ENCODE peak calls at places on chromosomes 13 and 19, in eight cellular contexts. R, J, G, W, V, T, H and K are unnamed samples.

GRCh38 chr19:17160908-17161307 is 54.2 kb upstream of the USE1 start:
- DNase-seq in T (no peak), G (no peak), J (no peak), V (no peak), R (no peak), W (no peak), H (no peak), K (no peak)

GRCh38 chr19:21084343-21084742 is 2.3 kb downstream of the ZNF714 start:
- DNase-seq in V (no peak), J (no peak), H (no peak), T (no peak), R (no peak), G (peak), W (no peak), K (no peak)

GRCh38 chr13:35600137-35600536 is 123.6 kb upstream of the MAB21L1 start:
- DNase-seq in R (no peak), W (no peak), G (peak), T (no peak), H (no peak), V (no peak), J (no peak), K (no peak)

GRCh38 chr19:6239401-6239844 is 40.4 kb downstream of the MLLT1 start:
- DNase-seq in H (peak), J (no peak), W (no peak), R (no peak), T (peak), V (no peak), G (peak), K (no peak)

GRCh38 chr13:98890186-98890585 is 87.7 kb downstream of the DOCK9 start:
- DNase-seq in H (peak), T (peak), V (no peak), W (no peak), G (peak), J (no peak), R (peak), K (no peak)

GRCh38 chr13:102948006-102948405 is 102.2 kb downstream of the ERCC5 start:
- DNase-seq in V (no peak), T (no peak), J (no peak), R (no peak), W (no peak), H (peak), G (no peak), K (no peak)

GRCh38 chr13:90902255-90902654 is 445.2 kb upstream of the MIR17HG start:
- DNase-seq in J (no peak), T (no peak), G (no peak), V (no peak), R (no peak), W (no peak), H (no peak), K (no peak)

GRCh38 chr13:48236528-48237353 is 3.7 kb downstream of the ITM2B start:
- DNase-seq in T (peak), R (no peak), G (peak), H (no peak), V (no peak), W (no peak), J (no peak), K (no peak)

GRCh38 chr13:98450495-98451167 is 126.3 kb downstream of the STK24 start:
- DNase-seq in V (no peak), W (peak), J (peak), R (no peak), T (no peak), H (peak), G (no peak), K (no peak)

GRCh38 chr19:6947745-6948144 is 60.4 kb downstream of the ADGRE1 start:
- DNase-seq in R (no peak), V (no peak), J (no peak), G (peak), T (peak), W (no peak), H (no peak), K (no peak)

GRCh38 chr19:2244122-2244411 is 5.1 kb upstream of the AMH start:
- DNase-seq in T (no peak), V (no peak), R (no peak), G (no peak), H (no peak), J (no peak), W (no peak), K (no peak)

GRCh38 chr19:1269478-1270167 is 491 bp downstream of the CIRBP start:
- DNase-seq in T (peak), V (peak), W (peak), J (peak), G (peak), H (peak), R (peak), K (peak)

GRCh38 chr13:40535345-40535836 is 131.1 kb downstream of the FOXO1 start:
- DNase-seq in G (no peak), J (no peak), H (no peak), R (no peak), T (no peak), V (no peak), W (no peak), K (no peak)

GRCh38 chr13:80988752-80989151 is 647.8 kb upstream of the SPRY2 start:
- DNase-seq in T (no peak), W (no peak), G (no peak), J (no peak), H (no peak), V (no peak), R (no peak), K (no peak)

GRCh38 chr13:39603424-39603947 is 493 bp upstream of the LHFPL6 start:
- DNase-seq in T (peak), R (no peak), H (no peak), J (no peak), W (peak), V (peak), G (peak), K (no peak)

GRCh38 chr13:20272104-20272503 is 40.0 kb upstream of the GJB6 start:
- DNase-seq in W (no peak), R (no peak), H (no peak), V (no peak), T (no peak), J (no peak), G (no peak), K (no peak)

GRCh38 chr19:927707-928401 is 2.0 kb downstream of the ARID3A start:
- DNase-seq in G (no peak), H (no peak), J (no peak), T (no peak), V (no peak), R (no peak), W (no peak), K (no peak)

GRCh38 chr13:79384022-79384610 is 21.9 kb downstream of the RBM26 start:
- DNase-seq in R (no peak), W (no peak), G (no peak), T (no peak), V (no peak), H (no peak), J (no peak), K (no peak)

GRCh38 chr19:38004505-38005223 is 97.7 kb downstream of the SIPA1L3 start:
- DNase-seq in W (peak), T (peak), G (peak), R (peak), V (peak), J (peak), H (peak), K (peak)

GRCh38 chr13:28059214-28059613 is 41.2 kb downstream of the FLT3 start:
- DNase-seq in G (peak), W (peak), R (no peak), T (peak), H (no peak), J (no peak), V (no peak), K (no peak)

GRCh38 chr19:45097776-45098520 is 5.0 kb downstream of the PPP1R37 start:
- DNase-seq in T (peak), H (peak), V (no peak), W (no peak), R (no peak), G (peak), J (no peak), K (no peak)

GRCh38 chr13:101703838-101704237 is 251.4 kb downstream of the ITGBL1 start:
- DNase-seq in J (no peak), G (no peak), V (no peak), R (no peak), H (no peak), W (no peak), T (no peak), K (no peak)

GRCh38 chr19:8592231-8593009 is 15.2 kb upstream of the MYO1F start:
- DNase-seq in G (no peak), V (peak), R (peak), W (peak), T (peak), H (peak), J (peak), K (peak)

GRCh38 chr19:8596168-8596567 is 14.3 kb downstream of the ADAMTS10 start:
- DNase-seq in J (no peak), G (no peak), T (no peak), R (no peak), V (no peak), H (no peak), W (no peak), K (no peak)

GRCh38 chr19:8589177-8589714 is 12.0 kb upstream of the MYO1F start:
- DNase-seq in W (no peak), V (no peak), H (no peak), G (no peak), R (no peak), J (no peak), T (no peak), K (no peak)

GRCh38 chr19:8595651-8596050 is 14.9 kb downstream of the ADAMTS10 start:
- DNase-seq in H (no peak), W (no peak), R (no peak), V (no peak), G (no peak), T (no peak), J (no peak), K (no peak)

GRCh38 chr19:8593931-8594330 is 16.6 kb downstream of the ADAMTS10 start:
- DNase-seq in V (no peak), J (no peak), W (no peak), R (no peak), G (no peak), T (no peak), H (no peak), K (no peak)
- TF ChIP-seq CTCF in V (no peak), J (peak), W (peak), R (no peak), G (no peak), T (no peak), H (no peak), K (peak)

DNA sequence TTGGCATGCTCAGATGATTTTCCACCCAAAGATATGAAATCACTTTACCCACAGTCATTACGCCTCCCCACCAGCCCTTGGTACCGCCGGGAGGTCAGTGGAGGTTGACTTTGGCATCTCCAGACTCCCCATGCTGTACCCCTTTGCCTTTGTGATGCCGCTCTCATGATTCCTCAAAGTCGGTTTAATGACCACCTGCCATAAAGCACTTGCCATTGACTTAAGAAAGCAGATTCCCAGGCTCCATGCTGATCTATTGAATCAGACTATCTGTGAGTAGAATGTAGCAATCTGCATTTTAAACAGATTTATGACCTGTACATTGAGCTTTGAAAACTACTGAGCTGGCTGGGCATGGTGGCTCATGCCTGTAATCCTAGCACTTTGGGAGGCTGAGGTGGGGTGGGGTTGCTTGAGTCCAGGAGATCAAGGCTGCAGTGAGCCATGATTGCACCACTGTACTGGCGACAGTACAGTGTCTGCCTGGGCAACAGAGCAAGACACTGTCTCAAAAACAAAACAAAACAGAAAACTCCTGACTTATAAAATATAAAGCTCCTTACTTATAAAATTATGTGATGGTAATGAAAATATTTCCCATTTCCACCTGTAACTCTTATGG is 235.2 kb downstream of the KLF5 start:
- DNase-seq in T (no peak), H (no peak), R (no peak), W (no peak), G (no peak), J (no peak), V (no peak), K (no peak)
- TF ChIP-seq CTCF in T (no peak), H (no peak), R (no peak), W (no peak), G (no peak), J (no peak), V (no peak), K (no peak)

DNA sequence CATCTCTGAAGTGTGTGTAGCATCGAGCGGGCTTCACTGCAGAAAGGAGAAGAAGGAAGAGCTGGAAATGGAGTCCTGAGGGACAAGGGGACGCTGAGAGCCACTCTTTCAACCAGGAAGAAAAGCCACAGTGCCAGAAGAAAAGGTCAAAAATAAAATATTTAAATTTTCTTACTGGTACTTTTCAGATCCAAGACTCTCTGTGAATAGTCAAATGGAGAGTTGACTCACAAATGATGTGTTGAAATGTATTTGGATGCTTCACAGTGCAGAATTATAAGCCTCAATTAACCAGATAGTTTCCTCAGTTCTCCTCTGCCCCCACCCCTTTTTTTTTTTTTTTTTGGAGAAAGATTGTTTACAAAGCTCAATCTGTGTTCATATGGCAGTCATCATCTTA is 470.8 kb downstream of the FGF9 start:
- DNase-seq in V (no peak), W (no peak), T (no peak), J (no peak), H (no peak), R (no peak), G (no peak), K (no peak)
- TF ChIP-seq CTCF in V (no peak), W (no peak), T (no peak), J (no peak), H (no peak), R (no peak), G (no peak), K (no peak)

DNA sequence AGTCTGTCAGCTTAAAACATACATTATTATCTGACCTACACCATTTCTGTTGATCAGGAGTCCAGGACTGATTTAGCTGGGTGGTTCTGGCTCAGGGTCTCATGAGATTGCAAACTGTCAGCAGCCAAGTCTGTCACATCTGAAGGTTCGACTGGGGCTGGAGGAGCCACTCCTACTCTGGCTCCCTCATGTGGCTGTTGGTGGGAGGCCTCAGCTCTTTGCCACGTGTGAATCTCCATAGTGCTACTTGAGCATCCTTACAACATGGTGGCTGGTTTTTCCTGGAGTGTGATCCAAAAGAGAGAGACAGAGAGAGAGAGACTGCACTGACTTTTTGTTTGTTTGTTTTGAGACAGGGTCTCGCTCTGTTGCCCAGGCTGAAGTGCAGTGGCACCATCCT is 63.6 kb upstream of the NFIC start:
- DNase-seq in R (no peak), J (no peak), V (no peak), T (no peak), W (no peak), H (no peak), G (no peak), K (no peak)
- TF ChIP-seq CTCF in R (no peak), J (no peak), V (no peak), T (no peak), W (no peak), H (no peak), G (no peak), K (no peak)

DNA sequence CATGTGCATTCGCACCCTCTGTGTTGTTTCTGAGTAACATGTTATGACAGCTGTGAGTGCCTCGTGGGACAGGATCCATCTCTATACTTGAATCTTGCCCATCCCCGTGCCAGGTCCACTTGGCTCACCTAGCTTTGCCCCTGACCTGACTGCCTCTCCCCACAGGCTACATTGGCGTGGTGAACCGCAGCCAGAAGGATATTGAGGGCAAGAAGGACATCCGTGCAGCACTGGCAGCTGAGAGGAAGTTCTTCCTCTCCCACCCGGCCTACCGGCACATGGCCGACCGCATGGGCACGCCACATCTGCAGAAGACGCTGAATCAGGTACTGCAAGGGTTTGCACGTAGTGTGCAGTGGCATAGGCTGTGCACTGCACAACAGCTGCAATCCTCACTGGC is 53.2 kb downstream of the TMED1 start:
- DNase-seq in G (no peak), H (no peak), W (no peak), J (no peak), R (no peak), T (no peak), V (no peak), K (no peak)
- TF ChIP-seq CTCF in G (no peak), H (no peak), W (no peak), J (no peak), R (no peak), T (no peak), V (no peak), K (no peak)

GRCh38 chr13:64158910-64159309 is 2743.3 kb upstream of the PCDH20 start:
- DNase-seq in T (peak), J (no peak), G (no peak), W (no peak), R (no peak), V (no peak), H (no peak), K (no peak)

DNA sequence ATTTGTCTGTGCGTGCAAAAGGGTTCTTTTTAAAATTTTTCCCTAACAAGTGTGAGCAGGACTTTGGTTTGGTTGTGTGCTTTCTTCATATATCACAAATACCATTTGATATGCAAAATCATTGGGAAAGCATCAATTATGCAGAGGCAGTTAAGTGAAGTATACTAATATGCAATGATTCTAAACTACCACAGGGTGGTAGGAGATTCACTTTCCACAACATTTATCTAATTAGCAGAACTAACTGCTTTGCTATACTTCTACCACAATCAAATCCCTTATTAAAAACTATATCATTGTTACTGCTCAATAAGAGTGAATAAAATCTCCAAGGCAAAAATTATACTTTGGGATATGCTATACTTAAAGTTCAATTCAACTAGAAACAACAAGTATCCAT is 2738.9 kb upstream of the PCDH20 start:
- DNase-seq in H (no peak), R (no peak), T (peak), V (no peak), W (no peak), G (no peak), J (no peak), K (no peak)
- TF ChIP-seq CTCF in H (no peak), R (no peak), T (peak), V (no peak), W (no peak), G (no peak), J (no peak), K (no peak)

GRCh38 chr13:51781246-51782022 is 22.5 kb downstream of the DHRS12 start:
- DNase-seq in J (no peak), R (no peak), G (peak), T (peak), H (no peak), W (no peak), V (no peak), K (no peak)
- TF ChIP-seq CTCF in J (no peak), R (no peak), G (peak), T (peak), H (peak), W (peak), V (peak), K (peak)

GRCh38 chr19:8004723-8005513 is 523 bp downstream of the ELAVL1 start:
- DNase-seq in T (peak), V (no peak), H (no peak), W (peak), J (no peak), R (no peak), G (no peak), K (no peak)

GRCh38 chr19:8004001-8004400 is 1.4 kb downstream of the ELAVL1 start:
- DNase-seq in T (no peak), W (no peak), R (no peak), G (no peak), J (no peak), H (no peak), V (no peak), K (no peak)

GRCh38 chr19:8000298-8001038 is 5.0 kb downstream of the ELAVL1 start:
- DNase-seq in H (no peak), V (no peak), G (no peak), R (no peak), T (no peak), J (no peak), W (no peak), K (no peak)

GRCh38 chr19:8001651-8001994 is 3.8 kb downstream of the ELAVL1 start:
- DNase-seq in V (no peak), W (no peak), J (no peak), R (no peak), G (no peak), H (no peak), T (no peak), K (no peak)

DNA sequence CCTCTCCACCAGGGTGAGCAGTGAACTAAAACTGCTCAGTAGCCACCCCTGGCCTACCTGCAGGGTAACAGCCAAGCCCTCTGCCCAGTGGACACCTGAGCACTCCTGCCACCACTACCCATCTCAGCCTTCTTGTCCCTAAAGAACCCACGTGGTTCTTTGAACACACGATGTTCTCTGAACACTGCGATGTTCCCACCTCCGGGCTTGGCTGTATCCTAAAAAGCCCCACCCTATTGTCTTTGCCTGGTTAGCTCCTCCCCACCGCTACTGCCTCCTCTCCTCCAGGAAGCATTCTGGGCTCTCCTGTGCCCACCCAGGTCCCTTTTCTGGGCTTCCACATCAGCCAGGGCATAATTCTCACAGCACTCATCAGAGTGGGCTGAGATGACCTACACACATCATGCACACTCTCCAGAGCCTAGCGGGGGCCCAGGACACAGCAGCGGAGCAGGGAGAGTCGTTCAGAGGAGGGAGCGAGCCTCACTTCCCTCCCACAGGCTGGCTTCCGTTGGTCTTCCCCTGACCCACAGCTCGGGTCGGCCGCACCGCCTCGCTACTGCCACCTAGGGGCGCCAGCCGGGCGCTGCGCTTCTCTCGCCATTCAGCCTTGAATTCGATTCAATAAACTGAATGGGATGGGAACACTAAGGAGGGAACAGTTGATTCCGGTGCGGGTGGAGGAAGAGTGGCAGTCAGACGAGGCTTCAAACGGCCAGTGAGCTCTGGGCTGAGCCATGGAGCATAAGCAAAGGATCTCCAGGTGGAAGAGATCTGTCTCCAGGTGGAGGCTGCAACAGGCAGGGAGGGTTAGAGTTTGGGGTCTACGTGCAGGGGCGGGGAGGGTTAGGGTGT is 3.2 kb downstream of the ELAVL1 start:
- DNase-seq in J (peak), H (peak), W (peak), R (peak), T (peak), V (peak), G (peak), K (peak)
- TF ChIP-seq CTCF in J (peak), H (peak), W (peak), R (peak), T (peak), V (peak), G (peak), K (peak)